ENCODE peak calls at places on chromosomes 13 and 19, in nine cellular contexts. J is heart left ventricle, L is prostate gland, O is suprapubic skin, Z is vagina, R is Peyer's patch, K is IMR-90, G is tibial nerve, H is thyroid gland. N is an unnamed sample.

GRCh38 chr13:94842901-94843300 is 130.6 kb upstream of the SOX21 start:
- DNase-seq in G (no peak), Z (no peak), K (no peak), O (no peak), L (no peak), R (no peak), J (no peak), H (no peak), N (no peak)

GRCh38 chr19:48415395-48415794 is 21.9 kb downstream of the GRIN2D start:
- DNase-seq in L (peak; percentile 37), Z (no peak), G (peak; percentile 74), H (peak; percentile 71), R (peak; percentile 93), O (peak; percentile 89), K (peak; percentile 36), J (peak; percentile 68), N (no peak)

GRCh38 chr13:84137292-84137691 is 255.0 kb upstream of the SLITRK1 start:
- DNase-seq in O (no peak), L (no peak), Z (no peak), H (no peak), R (peak; percentile 50), G (no peak), J (no peak), K (no peak), N (no peak)

GRCh38 chr19:5536337-5536894 is 31.3 kb downstream of the TINCR start:
- DNase-seq in Z (no peak), J (peak; percentile 77), G (no peak), K (peak; percentile 33), O (no peak), L (peak; percentile 12), R (no peak), H (peak; percentile 79), N (no peak)

GRCh38 chr13:40445557-40445990 is 220.9 kb downstream of the FOXO1 start:
- DNase-seq in H (peak; percentile 95), G (peak; percentile 25), K (no peak), Z (no peak), R (peak; percentile 93), O (no peak), J (peak; percentile 71), L (no peak), N (peak; percentile 55)

GRCh38 chr13:110209950-110210603 is 96.9 kb downstream of the COL4A1 start:
- DNase-seq in L (no peak), J (no peak), R (no peak), K (no peak), H (peak; percentile 45), Z (no peak), G (no peak), O (no peak), N (no peak)

GRCh38 chr19:16249826-16250434 is 52.2 kb downstream of the AP1M1 start:
- DNase-seq in L (no peak), O (no peak), H (no peak), G (no peak), J (no peak), Z (no peak), R (no peak), K (peak; percentile 41), N (no peak)

GRCh38 chr19:42401365-42402303 is 11.5 kb upstream of the CNFN start:
- DNase-seq in G (peak; percentile 92), J (peak; percentile 75), K (peak; percentile 73), Z (no peak), R (peak; percentile 93), O (peak; percentile 89), H (peak; percentile 83), L (peak; percentile 88), N (no peak)

GRCh38 chr13:109182777-109183465 is 553.5 kb downstream of the MYO16 start:
- DNase-seq in R (no peak), G (no peak), Z (no peak), H (no peak), O (no peak), J (no peak), L (no peak), K (peak; percentile 22), N (no peak)

GRCh38 chr19:21607453-21607852 is 102.1 kb downstream of the ZNF429 start:
- DNase-seq in H (no peak), K (no peak), O (no peak), J (no peak), R (no peak), G (no peak), Z (no peak), L (no peak), N (no peak)

GRCh38 chr19:10764340-10764894 is 46.5 kb downstream of the DNM2 start:
- DNase-seq in H (no peak), Z (no peak), L (no peak), G (no peak), O (no peak), K (no peak), J (no peak), R (peak; percentile 88), N (no peak)

GRCh38 chr13:60351816-60352215 is 45.2 kb upstream of the TDRD3 start:
- DNase-seq in G (no peak), K (no peak), R (no peak), J (no peak), H (no peak), O (no peak), Z (no peak), L (no peak), N (no peak)

GRCh38 chr19:31350693-31351211 is 1.5 kb upstream of the TSHZ3 start:
- DNase-seq in K (peak; percentile 56), H (peak; percentile 67), L (peak; percentile 42), R (no peak), O (no peak), Z (no peak), J (peak; percentile 62), G (no peak), N (no peak)

GRCh38 chr19:10006335-10006708 is 4.0 kb downstream of the COL5A3 start:
- DNase-seq in L (no peak), J (peak; percentile 68), H (no peak), Z (no peak), G (peak; percentile 31), R (no peak), O (no peak), K (peak; percentile 72), N (no peak)

DNA sequence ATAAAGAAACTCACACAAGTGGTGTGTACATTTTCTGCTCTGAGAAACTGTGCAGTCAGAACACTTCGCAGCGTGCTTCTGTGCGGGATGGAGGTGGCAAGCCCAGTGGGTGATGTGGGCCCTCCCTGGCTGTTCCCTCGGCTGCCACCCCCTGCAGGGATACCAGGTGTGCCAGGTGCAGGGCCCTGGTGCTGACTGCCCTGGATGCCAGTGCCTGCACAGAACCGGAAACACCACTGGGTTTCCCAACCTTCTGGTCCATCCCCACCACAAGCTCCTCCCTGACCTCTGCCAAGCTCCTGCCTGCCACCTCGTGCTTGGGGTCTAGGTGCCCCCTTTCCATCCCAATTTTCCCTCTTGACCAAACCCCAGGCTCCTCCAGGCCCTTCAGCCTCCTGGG is 81.9 kb upstream of the MCF2L start:
- DNase-seq in R (no peak), H (no peak), O (no peak), L (no peak), J (no peak), G (no peak), Z (no peak), K (no peak), N (no peak)
- TF ChIP-seq POLR2A in R (no peak), H (no peak), O (no peak), L (no peak), J (no peak), G (no peak), Z (no peak), K (no peak), N (no peak)

DNA sequence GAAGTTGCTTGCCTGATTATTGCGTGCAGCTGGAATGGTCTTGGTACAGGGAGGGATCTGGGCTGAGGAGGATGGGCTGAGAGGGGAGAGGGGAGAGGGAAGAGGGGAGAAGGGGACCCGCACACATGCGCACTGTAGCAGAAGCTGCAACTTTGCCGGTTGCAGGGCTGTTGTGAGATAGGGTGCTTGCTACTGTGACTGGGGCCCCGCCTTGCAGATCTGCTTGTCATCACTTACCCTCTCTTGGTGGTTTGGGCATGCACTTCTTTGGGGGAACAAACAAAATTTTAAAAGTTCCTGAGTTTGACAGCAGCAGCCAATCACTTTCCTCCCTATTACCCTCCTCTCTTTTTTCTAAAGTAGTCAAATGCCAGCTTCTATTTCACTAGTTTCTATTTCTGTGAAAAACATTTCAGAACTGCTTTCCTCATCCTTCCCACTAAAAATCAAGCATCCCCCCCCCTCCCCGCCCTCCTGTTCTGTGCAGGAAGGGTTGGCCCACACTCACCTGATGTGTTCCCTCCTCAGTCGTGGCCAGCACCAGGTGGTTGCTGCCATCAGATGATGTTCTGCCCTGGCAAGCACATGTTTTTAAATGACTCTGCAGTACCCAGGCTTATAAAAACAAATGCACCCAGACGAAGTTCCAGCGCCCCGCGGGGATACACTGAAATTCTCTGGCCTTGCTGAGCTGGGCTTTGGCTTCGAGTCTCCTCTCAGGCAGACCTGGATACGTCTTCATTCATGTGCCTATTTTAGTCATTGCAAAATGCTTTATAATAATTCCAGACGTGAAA is 316.5 kb downstream of the DLEU7 start:
- DNase-seq in J (no peak), Z (no peak), H (peak; percentile 93), L (peak; percentile 22), K (no peak), O (no peak), R (no peak), G (no peak), N (no peak)
- H3K4me1 ChIP-seq in J (peaks cover 8% of the 10 kb centered on the region), Z (peaks cover 62% of the 10 kb centered on the region), H (peaks cover 52% of the 10 kb centered on the region), L (peaks cover 4% of the 10 kb centered on the region), K (peaks cover 20% of the 10 kb centered on the region), O (peaks cover 56% of the 10 kb centered on the region), R (no peaks in the 10 kb centered on the region), G (peaks cover 46% of the 10 kb centered on the region), N (peaks cover 18% of the 10 kb centered on the region)

DNA sequence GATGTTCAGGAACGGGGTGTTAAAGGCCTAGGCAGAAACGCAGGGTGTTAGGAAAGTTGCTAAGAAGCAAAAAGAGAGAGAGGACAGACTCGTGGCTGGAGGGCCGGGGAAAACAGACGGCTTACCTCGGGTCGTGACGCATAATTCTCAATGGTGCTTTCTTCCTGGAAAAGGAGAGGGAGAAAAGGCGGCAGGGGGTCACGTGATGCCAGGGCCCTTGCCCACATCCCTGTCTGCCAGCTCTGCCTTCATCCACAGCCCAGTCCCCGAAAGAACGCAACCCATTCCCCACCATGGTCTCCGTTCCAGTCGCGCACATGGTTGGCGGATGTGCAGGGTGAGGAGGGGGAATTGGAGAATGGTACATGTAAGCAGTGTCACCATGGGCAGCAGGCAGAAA is 1.6 kb downstream of the KRTDAP start:
- DNase-seq in O (no peak), H (no peak), R (no peak), Z (no peak), G (no peak), K (no peak), L (no peak), J (no peak), N (no peak)
- H3K27me3 ChIP-seq in O (peaks cover 11% of the 10 kb centered on the region), H (no peaks in the 10 kb centered on the region), R (no peaks in the 10 kb centered on the region), Z (no peaks in the 10 kb centered on the region), G (peaks cover 33% of the 10 kb centered on the region), K (peaks cover 36% of the 10 kb centered on the region), L (no peaks in the 10 kb centered on the region), J (peaks cover 22% of the 10 kb centered on the region), N (peaks cover 69% of the 10 kb centered on the region)

DNA sequence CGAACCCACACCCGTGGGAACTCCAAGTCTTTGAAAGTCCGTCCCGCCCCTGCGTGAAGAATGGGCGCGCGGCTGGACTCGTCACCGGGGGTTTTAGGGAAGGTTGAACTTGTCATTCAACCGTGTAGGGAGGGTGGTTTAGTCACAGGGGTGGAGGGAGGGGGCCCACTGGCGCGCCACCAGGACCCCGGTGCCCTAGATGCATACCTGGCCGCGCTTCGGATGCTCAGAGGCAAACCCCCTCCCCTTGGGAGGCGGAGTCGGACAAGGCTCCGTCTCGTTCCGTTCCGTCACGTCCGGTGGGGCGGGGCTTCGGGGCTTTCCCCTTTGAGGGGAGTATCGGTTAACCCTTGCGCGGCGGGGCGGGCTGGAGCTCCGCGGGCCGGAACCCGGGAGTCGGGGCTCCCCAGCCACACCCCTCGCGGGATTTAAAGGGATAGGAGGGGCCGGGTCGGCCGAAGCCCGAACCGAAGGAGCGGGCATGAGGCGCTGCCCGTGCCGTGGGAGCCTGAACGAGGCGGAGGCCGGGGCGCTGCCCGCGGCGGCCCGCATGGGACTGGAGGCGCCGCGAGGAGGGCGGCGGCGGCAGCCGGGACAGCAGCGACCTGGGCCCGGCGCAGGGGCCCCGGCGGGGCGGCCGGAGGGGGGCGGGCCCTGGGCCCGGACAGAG is at the start of the genes COQ8B and ITPKC:
- DNase-seq in K (peak; percentile 96), G (peak; percentile 100), Z (peak; percentile 98), R (peak; percentile 100), O (peak; percentile 100), J (peak; percentile 100), L (peak; percentile 99), H (peak; percentile 100), N (peak; percentile 89)
- TF ChIP-seq POLR2A in K (peak; percentile 83), G (peak; percentile 95), Z (peak; percentile 77), R (peak; percentile 95), O (peak; percentile 76), J (peak; percentile 74), L (peak; percentile 92), H (peak; percentile 80), N (peak; percentile 91)